ENCODE peak calls at places on chromosome 11, in seven cellular contexts. K is HCT116, I is K562, S is HepG2, Z is H1, Y is GM12878, U is SK-N-SH. G is an unnamed sample.

GRCh38 chr11:65934014-65934413 is 11.3 kb upstream of the TSGA10IP start:
- DNase-seq in I (peak), Y (no peak), S (no peak), U (no peak), K (no peak), Z (no peak), G (no peak)

GRCh38 chr11:95923441-95923729 is 522 bp downstream of the MTMR2 start:
- DNase-seq in Z (no peak), U (no peak), K (no peak), Y (no peak), I (no peak), S (no peak), G (no peak)

GRCh38 chr11:73335204-73335923 is 27.3 kb downstream of the ARHGEF17 start:
- DNase-seq in S (peak), I (peak), Z (no peak), Y (no peak), U (peak), K (peak), G (peak)

GRCh38 chr11:75523811-75524401 is 1.8 kb downstream of the GDPD5 start:
- DNase-seq in K (no peak), Z (no peak), S (peak), I (no peak), Y (no peak), U (no peak), G (no peak)

GRCh38 chr11:126024143-126024542 is 38.5 kb downstream of the CDON start:
- DNase-seq in Y (no peak), S (no peak), I (no peak), Z (no peak), K (no peak), U (no peak), G (no peak)

GRCh38 chr11:47843354-47844060 is 4.6 kb downstream of the NUP160 start:
- DNase-seq in Y (no peak), S (no peak), I (no peak), K (no peak), U (no peak), Z (no peak), G (no peak)

GRCh38 chr11:90332415-90332814 is 109.6 kb upstream of the CHORDC1 start:
- DNase-seq in I (no peak), Z (no peak), U (no peak), K (no peak), S (no peak), Y (no peak), G (peak)

GRCh38 chr11:37560346-37560745 is 962.3 kb upstream of the RAG2 start:
- DNase-seq in Y (no peak), K (no peak), I (no peak), Z (no peak), S (no peak), U (no peak), G (no peak)

DNA sequence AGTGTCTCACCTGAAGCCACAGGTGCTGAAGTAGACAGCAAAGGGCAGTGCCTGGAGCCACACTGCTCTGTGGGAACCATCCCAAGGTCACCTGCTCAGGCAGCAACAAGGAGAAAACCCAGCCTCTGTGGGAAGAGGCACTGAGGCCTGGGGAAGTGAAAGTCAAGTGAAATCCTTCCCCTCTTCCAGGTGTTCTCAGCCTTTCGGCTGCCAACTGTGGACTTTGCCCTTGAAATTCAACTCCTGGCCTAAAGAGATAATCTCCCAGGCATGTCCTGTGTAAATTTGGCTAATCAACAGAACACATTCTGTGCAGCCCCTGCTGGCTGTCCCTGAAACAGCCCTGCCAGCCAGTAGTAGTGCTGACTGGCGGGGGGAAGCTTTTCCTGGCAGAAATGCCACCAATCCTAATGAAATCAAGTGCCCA is 112.1 kb downstream of the RPL27A start:
- DNase-seq in K (peak), I (no peak), Y (no peak), S (peak), Z (no peak), U (no peak), G (no peak)
- TF ChIP-seq POLR2AphosphoS5 in K (no peak), I (no peak), Y (no peak), S (peak), Z (no peak), U (no peak), G (no peak)

GRCh38 chr11:67287355-67288197 is 1.5 kb upstream of the ANKRD13D start:
- DNase-seq in I (no peak), S (no peak), Z (no peak), Y (no peak), U (no peak), K (no peak), G (no peak)
- TF ChIP-seq MAX in I (no peak), S (no peak), Z (no peak), Y (no peak), U (no peak), K (no peak), G (no peak)

GRCh38 chr11:112961751-112962747 is 829 bp downstream of the NCAM1 start:
- DNase-seq in Y (no peak), K (no peak), I (no peak), U (peak), S (no peak), Z (no peak), G (peak)

GRCh38 chr11:112958670-112959069 is 2.5 kb upstream of the NCAM1 start:
- DNase-seq in Y (no peak), Z (no peak), I (no peak), K (no peak), U (no peak), S (no peak), G (no peak)

GRCh38 chr11:112963368-112963955 is 2.2 kb downstream of the NCAM1 start:
- DNase-seq in Y (no peak), K (no peak), I (no peak), Z (no peak), S (no peak), U (peak), G (no peak)

GRCh38 chr11:112962854-112963367 is 1.7 kb downstream of the NCAM1 start:
- DNase-seq in S (no peak), Z (no peak), U (peak), K (no peak), Y (no peak), I (no peak), G (no peak)

DNA sequence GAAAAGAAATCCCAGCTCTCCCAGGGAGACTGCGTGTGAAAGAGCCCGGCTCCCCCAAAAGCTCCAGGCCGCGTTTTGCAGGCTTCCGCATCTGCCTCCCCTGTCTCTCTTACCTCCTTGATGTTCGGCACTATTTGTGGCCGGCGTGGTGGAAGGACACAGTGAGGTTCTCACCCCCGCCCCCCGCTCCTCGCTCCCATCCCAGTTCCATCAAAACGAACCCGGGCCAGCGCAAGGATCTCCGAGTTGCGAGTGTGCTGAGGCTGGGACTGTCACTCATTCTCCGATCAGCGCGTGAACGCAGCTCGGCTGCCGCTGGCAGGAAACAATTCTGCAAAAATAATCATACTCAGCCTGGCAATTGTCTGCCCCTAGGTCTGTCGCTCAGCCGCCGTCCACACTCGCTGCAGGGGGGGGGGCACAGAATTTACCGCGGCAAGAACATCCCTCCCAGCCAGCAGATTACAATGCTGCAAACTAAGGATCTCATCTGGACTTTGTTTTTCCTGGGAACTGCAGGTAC is at the start of gene NCAM1:
- DNase-seq in I (peak), Z (peak), U (peak), Y (no peak), K (peak), S (peak), G (peak)
- H2AFZ ChIP-seq in I (no peak), Z (no peak), U (peak), Y (no peak), K (no peak), S (no peak), G (peak)

DNA sequence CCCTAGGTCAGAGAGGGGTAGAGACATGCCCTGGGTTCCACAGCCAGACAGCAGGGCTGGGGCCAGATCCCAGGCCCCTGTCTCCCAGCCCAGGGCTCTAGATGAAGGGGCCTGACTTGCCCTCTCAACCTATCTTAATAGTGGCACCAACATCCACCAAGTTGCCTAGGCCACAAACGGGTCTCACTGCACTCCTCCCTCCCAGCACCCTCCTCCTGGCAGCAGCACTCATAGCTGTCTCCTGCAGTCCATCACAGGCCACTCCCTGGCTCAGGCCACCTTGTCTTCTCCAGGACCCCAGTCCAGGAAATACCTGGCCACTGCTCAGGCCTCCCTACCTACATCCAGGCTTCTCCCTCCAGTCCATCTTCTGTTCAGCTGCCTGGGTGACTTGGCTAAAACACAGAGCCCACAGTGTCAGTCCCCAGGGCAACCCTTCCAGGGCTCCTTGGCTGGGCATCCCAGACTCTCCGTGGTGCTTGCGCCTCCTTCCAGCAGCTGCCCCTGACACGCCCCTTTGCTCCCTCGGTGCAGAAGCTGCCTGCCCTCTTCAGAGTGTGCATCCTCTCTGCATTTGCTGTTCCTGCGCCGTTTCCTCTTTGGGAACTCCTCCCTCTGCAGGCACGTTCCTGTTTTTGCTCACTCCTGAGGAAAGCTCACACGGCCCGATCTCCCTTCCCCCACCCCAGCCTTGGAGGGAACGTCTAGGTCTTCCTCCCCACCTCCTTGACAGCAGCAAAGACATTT is 40.5 kb downstream of the LRRC32 start:
- DNase-seq in I (no peak), Y (no peak), U (no peak), Z (no peak), K (no peak), S (no peak), G (peak)
- TF ChIP-seq POLR2AphosphoS5 in I (no peak), Y (no peak), U (no peak), Z (no peak), K (no peak), S (no peak), G (peak)

GRCh38 chr11:123122341-123122740 is 60.4 kb upstream of the HSPA8 start:
- DNase-seq in K (no peak), I (no peak), U (peak), Y (no peak), S (no peak), Z (no peak), G (no peak)
- TF ChIP-seq MAX in K (no peak), I (no peak), U (no peak), Y (no peak), S (no peak), Z (no peak), G (no peak)

GRCh38 chr11:33257897-33258630 is 883 bp downstream of the HIPK3 start:
- DNase-seq in Z (no peak), U (peak), S (peak), I (peak), Y (no peak), K (peak), G (peak)

GRCh38 chr11:33257160-33257896 is at the start of gene HIPK3:
- DNase-seq in I (peak), K (no peak), Z (no peak), U (peak), Y (no peak), S (peak), G (peak)

GRCh38 chr11:33258631-33259184 is 1.5 kb downstream of the HIPK3 start:
- DNase-seq in Y (no peak), S (peak), K (no peak), Z (no peak), I (no peak), U (no peak), G (peak)

GRCh38 chr11:33256808-33257159 is 397 bp upstream of the HIPK3 start:
- DNase-seq in S (no peak), U (no peak), K (no peak), Y (no peak), Z (no peak), I (no peak), G (no peak)

DNA sequence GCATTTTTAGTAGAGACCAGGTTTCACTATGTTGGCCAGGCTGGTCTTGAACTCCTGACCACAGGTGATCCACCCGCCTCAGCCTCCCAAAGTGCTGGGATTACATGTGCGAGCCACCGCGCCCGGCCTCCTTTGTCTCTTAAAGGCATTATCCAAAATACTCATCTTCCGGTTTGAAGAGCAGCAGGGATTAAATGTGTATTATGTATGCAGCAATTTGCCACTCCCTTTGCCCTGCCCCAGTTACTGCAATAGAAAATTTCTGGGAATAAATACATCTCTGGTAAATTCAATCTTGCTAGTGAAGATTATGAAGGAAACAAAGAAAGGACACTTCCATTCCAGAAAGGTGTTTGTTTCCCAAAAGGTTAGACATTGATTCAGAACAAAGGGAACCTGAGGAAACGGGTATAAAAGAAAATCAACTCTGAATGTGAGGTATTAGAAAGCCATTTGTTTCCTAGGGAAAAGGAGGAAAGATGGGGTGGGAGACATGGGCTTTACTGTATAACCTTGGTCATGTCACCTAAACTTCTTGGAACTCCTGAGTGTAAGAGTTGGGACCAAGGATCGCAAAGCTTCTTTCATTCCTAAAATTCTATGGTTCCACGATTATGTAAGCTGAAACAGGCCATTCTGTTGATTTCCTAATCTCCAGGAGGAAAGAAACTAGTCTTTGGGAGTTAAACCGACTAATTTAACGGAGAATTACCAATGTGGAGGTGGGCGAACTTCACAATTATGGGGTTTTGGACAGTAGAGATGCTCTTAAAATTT is 962 bp upstream of the HIPK3 start:
- DNase-seq in K (no peak), U (peak), Y (no peak), Z (no peak), S (no peak), I (no peak), G (no peak)
- H2AFZ ChIP-seq in K (peak), U (peak), Y (peak), Z (peak), S (peak), I (peak), G (peak)

GRCh38 chr11:3833461-3833860 is 7.3 kb downstream of the RHOG start:
- DNase-seq in Y (no peak), U (no peak), S (no peak), Z (no peak), K (no peak), I (no peak), G (no peak)

GRCh38 chr11:3835100-3835485 is 5.7 kb downstream of the RHOG start:
- DNase-seq in Y (no peak), K (no peak), Z (no peak), U (no peak), I (no peak), S (no peak), G (peak)

GRCh38 chr11:3835752-3836151 is 5.0 kb downstream of the RHOG start:
- DNase-seq in U (no peak), I (no peak), K (no peak), Z (no peak), S (no peak), Y (no peak), G (no peak)

GRCh38 chr11:3832816-3833215 is 7.9 kb downstream of the RHOG start:
- DNase-seq in I (no peak), U (no peak), K (no peak), Z (no peak), Y (no peak), S (no peak), G (no peak)

DNA sequence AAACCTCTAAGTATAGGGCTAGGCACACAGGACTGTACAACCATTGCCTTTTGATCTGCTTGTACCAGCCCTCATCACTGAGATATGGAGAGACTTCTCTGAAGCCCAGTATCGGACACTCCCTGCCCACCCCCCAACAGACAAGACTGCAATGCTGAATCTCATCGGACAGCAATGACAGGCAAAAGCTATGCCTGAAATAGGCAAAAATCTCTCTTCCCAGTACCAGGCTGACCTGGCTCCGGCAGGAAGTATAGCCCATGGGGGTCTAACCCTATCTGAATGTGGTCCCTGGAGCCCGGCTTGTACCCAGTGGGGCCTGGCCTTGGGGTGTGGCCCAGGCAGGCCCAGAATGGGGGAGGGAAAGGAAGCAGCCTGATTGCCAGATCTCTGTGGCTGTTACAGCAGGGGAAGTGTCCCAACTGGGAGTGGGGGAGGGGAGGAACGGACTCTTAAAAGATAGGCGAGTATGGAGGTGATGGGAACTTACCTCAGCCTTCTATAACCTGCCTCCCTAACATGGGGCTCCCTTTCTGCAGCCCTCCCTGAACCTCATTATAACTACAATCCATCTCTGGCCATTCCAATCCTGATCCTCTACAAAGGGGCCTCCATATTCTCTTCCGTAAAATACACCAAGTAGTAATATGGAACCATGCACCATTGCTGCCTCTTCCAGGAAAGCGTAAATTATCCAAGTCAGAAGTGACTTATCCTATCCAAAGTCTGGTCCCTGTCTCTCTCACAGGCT is 6.2 kb downstream of the RHOG start:
- DNase-seq in U (no peak), Y (no peak), Z (no peak), I (peak), S (no peak), K (no peak), G (no peak)
- TF ChIP-seq POLR2AphosphoS5 in U (no peak), Y (no peak), Z (no peak), I (peak), S (no peak), K (no peak), G (no peak)